ENCODE peak calls at places on chromosomes 3 and 15, in ten cellular contexts. W is mesenchymal stem cell, B is fibroblast of lung, V is psoas muscle, P is GM23248, U is left lung, F is left ventricle myocardium inferior, H is dorsolateral prefrontal cortex, M is DND-41, Y is tibial nerve. K is an unnamed sample.

GRCh38 chr15:90742082-90742481 is 24.9 kb downstream of the BLM start:
- DNase-seq in H (no peak), Y (no peak), F (no peak), W (no peak), B (no peak), U (no peak), V (no peak), M (no peak), P (no peak), K (no peak)

GRCh38 chr3:79019137-79019923 is 748.5 kb downstream of the ROBO1 start:
- DNase-seq in B (peak), F (peak), W (peak), Y (peak), V (peak), U (peak), P (peak), M (no peak), H (peak), K (peak)

GRCh38 chr3:44160818-44161217 is 80.9 kb upstream of the TOPAZ1 start:
- DNase-seq in M (no peak), Y (no peak), W (no peak), H (no peak), F (no peak), U (no peak), B (no peak), V (no peak), P (no peak), K (no peak)

GRCh38 chr3:190605385-190605784 is 91.5 kb downstream of the IL1RAP start:
- DNase-seq in M (peak), Y (no peak), V (no peak), U (no peak), H (no peak), P (no peak), W (no peak), B (no peak), F (no peak), K (no peak)

GRCh38 chr3:50436063-50436674 is 67.3 kb downstream of the CACNA2D2 start:
- DNase-seq in P (peak), H (peak), Y (peak), V (peak), F (peak), B (peak), M (peak), W (peak), U (peak), K (peak)

GRCh38 chr15:65192016-65192415 is 6.9 kb upstream of the CLPX start:
- DNase-seq in W (no peak), B (peak), Y (no peak), V (no peak), P (peak), H (no peak), U (no peak), F (no peak), M (no peak), K (no peak)

GRCh38 chr3:146256851-146257486 is 6.1 kb upstream of the PLSCR4 start:
- DNase-seq in Y (no peak), M (no peak), B (peak), V (no peak), W (no peak), P (peak), U (peak), F (no peak), H (no peak), K (no peak)

GRCh38 chr3:71578045-71578730 is 5.3 kb downstream of the FOXP1 start:
- DNase-seq in P (peak), H (no peak), Y (no peak), V (no peak), F (no peak), U (no peak), W (no peak), B (peak), M (no peak), K (no peak)

GRCh38 chr3:61743686-61744242 is 182.4 kb downstream of the PTPRG start:
- DNase-seq in V (no peak), P (no peak), Y (no peak), W (no peak), H (no peak), F (no peak), B (no peak), M (no peak), U (no peak), K (no peak)

GRCh38 chr3:72563690-72564370 is 284.4 kb downstream of the SHQ1 start:
- DNase-seq in B (no peak), Y (no peak), W (no peak), V (no peak), F (no peak), U (no peak), P (no peak), H (no peak), M (no peak), K (no peak)

GRCh38 chr3:82978368-82978767 is 1216.9 kb upstream of the GBE1 start:
- DNase-seq in F (no peak), H (no peak), Y (no peak), M (peak), B (no peak), U (no peak), V (no peak), P (no peak), W (no peak), K (no peak)

GRCh38 chr3:123090700-123091585 is 24.1 kb downstream of the PDIA5 start:
- DNase-seq in M (peak), F (no peak), U (no peak), Y (no peak), H (no peak), P (no peak), W (no peak), V (no peak), B (peak), K (peak)

GRCh38 chr3:27521179-27521871 is 37.1 kb upstream of the SLC4A7 start:
- DNase-seq in F (no peak), U (no peak), W (peak), B (peak), V (no peak), H (no peak), Y (peak), P (peak), M (no peak), K (peak)

GRCh38 chr15:41603941-41604660 is 45.1 kb downstream of the TYRO3 start:
- DNase-seq in M (peak), P (peak), U (no peak), F (peak), H (peak), W (peak), Y (peak), V (peak), B (peak), K (peak)

GRCh38 chr3:10366681-10367101 is 45.8 kb upstream of the SEC13 start:
- DNase-seq in V (no peak), W (peak), Y (peak), H (no peak), P (peak), B (peak), M (no peak), U (no peak), F (no peak), K (no peak)

GRCh38 chr3:50473768-50474167 is 29.7 kb downstream of the CACNA2D2 start:
- DNase-seq in Y (no peak), F (peak), P (peak), V (no peak), H (no peak), U (no peak), B (no peak), M (no peak), W (no peak), K (peak)

GRCh38 chr3:171054231-171054630 is 27.7 kb upstream of the SLC2A2 start:
- DNase-seq in W (no peak), Y (no peak), H (no peak), P (no peak), F (no peak), U (no peak), B (no peak), M (no peak), V (no peak), K (no peak)

GRCh38 chr3:160076519-160076918 is 87.9 kb downstream of the IL12A start:
- DNase-seq in P (no peak), F (no peak), W (no peak), M (no peak), H (no peak), V (no peak), B (no peak), Y (no peak), U (no peak), K (no peak)

GRCh38 chr3:16866447-16867025 is 18.2 kb upstream of the PLCL2 start:
- DNase-seq in H (no peak), M (peak), U (no peak), V (no peak), Y (no peak), W (peak), F (no peak), P (peak), B (peak), K (no peak)

GRCh38 chr3:70951937-70952492 is 631.5 kb downstream of the FOXP1 start:
- DNase-seq in H (no peak), Y (no peak), M (no peak), U (no peak), W (no peak), V (no peak), F (no peak), P (peak), B (peak), K (no peak)

GRCh38 chr15:62495670-62496328 is 330.7 kb upstream of the C2CD4B start:
- DNase-seq in F (peak), B (peak), H (no peak), W (peak), Y (peak), U (no peak), V (peak), M (no peak), P (peak), K (peak)

GRCh38 chr3:126676919-126677705 is 22.2 kb upstream of the TXNRD3 start:
- DNase-seq in W (peak), V (no peak), U (no peak), F (no peak), M (no peak), H (no peak), B (peak), Y (no peak), P (peak), K (no peak)

GRCh38 chr15:49286649-49287394 is 116.8 kb downstream of the GALK2 start:
- DNase-seq in M (no peak), U (no peak), B (peak), P (no peak), Y (no peak), V (no peak), F (no peak), W (no peak), H (no peak), K (no peak)

GRCh38 chr3:125119752-125120369 is 64.1 kb upstream of the HEG1 start:
- DNase-seq in F (no peak), V (no peak), Y (no peak), P (no peak), B (no peak), M (no peak), H (no peak), U (no peak), W (no peak), K (no peak)

GRCh38 chr3:123559040-123559861 is 25.6 kb downstream of the HACD2 start:
- DNase-seq in V (no peak), P (peak), M (peak), W (peak), B (peak), F (no peak), Y (peak), U (no peak), H (no peak), K (no peak)

GRCh38 chr3:177150970-177151627 is 46.2 kb downstream of the TBL1XR1 start:
- DNase-seq in V (no peak), P (peak), B (peak), W (peak), Y (no peak), F (no peak), U (no peak), M (no peak), H (no peak), K (no peak)

GRCh38 chr15:51076142-51076897 is 18.4 kb downstream of the TNFAIP8L3 start:
- DNase-seq in U (no peak), V (no peak), H (no peak), B (no peak), M (no peak), W (no peak), Y (no peak), F (no peak), P (no peak), K (no peak)

GRCh38 chr3:134239538-134239937 is 11.1 kb downstream of the RYK start:
- DNase-seq in W (peak), F (no peak), U (no peak), P (peak), Y (no peak), H (no peak), M (no peak), B (no peak), V (no peak), K (no peak)

GRCh38 chr3:100899440-100900091 is 93.7 kb downstream of the ABI3BP start:
- DNase-seq in B (no peak), F (no peak), U (no peak), H (no peak), V (no peak), M (no peak), W (no peak), Y (no peak), P (no peak), K (no peak)

GRCh38 chr3:133301194-133301593 is 98.7 kb upstream of the BFSP2 start:
- DNase-seq in B (peak), W (peak), Y (no peak), V (no peak), H (no peak), P (peak), F (no peak), M (no peak), U (no peak), K (no peak)

GRCh38 chr3:101521251-101521701 is 8.3 kb upstream of the SENP7 start:
- DNase-seq in M (no peak), Y (no peak), V (no peak), P (no peak), H (no peak), B (no peak), U (no peak), W (no peak), F (no peak), K (no peak)

GRCh38 chr3:129855454-129856419 is 37.8 kb downstream of the TMCC1 start:
- DNase-seq in B (peak), F (no peak), U (no peak), P (peak), Y (no peak), W (peak), V (no peak), M (no peak), H (no peak), K (no peak)

GRCh38 chr3:38347421-38348200 is 1.0 kb downstream of the XYLB start:
- DNase-seq in B (no peak), Y (no peak), P (no peak), F (no peak), M (no peak), W (no peak), H (no peak), V (no peak), U (no peak), K (no peak)

GRCh38 chr3:39432342-39432741 is 25.8 kb downstream of the RPSA start:
- DNase-seq in Y (no peak), U (no peak), M (no peak), P (no peak), H (no peak), V (no peak), B (no peak), W (no peak), F (no peak), K (no peak)

GRCh38 chr3:105304487-105304886 is 62.2 kb upstream of the ALCAM start:
- DNase-seq in P (no peak), B (peak), Y (no peak), V (no peak), W (peak), H (no peak), U (no peak), M (no peak), F (no peak), K (no peak)

GRCh38 chr3:28050895-28051294 is 190.5 kb upstream of the CMC1 start:
- DNase-seq in W (no peak), Y (no peak), M (peak), U (no peak), F (no peak), P (peak), B (peak), H (no peak), V (no peak), K (no peak)

GRCh38 chr15:63369296-63369695 is 12.3 kb downstream of the CA12 start:
- DNase-seq in P (no peak), F (no peak), V (no peak), M (peak), W (no peak), Y (no peak), U (no peak), H (no peak), B (no peak), K (peak)

GRCh38 chr3:169299129-169299528 is 364.4 kb downstream of the MECOM start:
- DNase-seq in W (no peak), P (no peak), H (no peak), F (no peak), B (no peak), Y (no peak), V (no peak), U (no peak), M (no peak), K (no peak)

GRCh38 chr15:40498418-40498817 is 27.6 kb downstream of the CHST14 start:
- DNase-seq in H (no peak), Y (no peak), V (no peak), P (peak), U (no peak), M (no peak), B (peak), W (no peak), F (no peak), K (no peak)

GRCh38 chr3:47009225-47010049 is 30.0 kb downstream of the NBEAL2 start:
- DNase-seq in M (no peak), B (peak), P (peak), H (peak), V (peak), W (peak), F (peak), Y (peak), U (peak), K (peak)

GRCh38 chr3:47011371-47011770 is 31.9 kb downstream of the NBEAL2 start:
- DNase-seq in B (no peak), U (peak), V (no peak), W (no peak), F (no peak), P (no peak), H (no peak), Y (no peak), M (peak), K (no peak)

GRCh38 chr3:47008851-47009224 is 29.4 kb downstream of the NBEAL2 start:
- DNase-seq in V (no peak), W (no peak), Y (no peak), B (no peak), H (no peak), F (no peak), P (no peak), U (no peak), M (no peak), K (no peak)

GRCh38 chr3:47010910-47011309 is 31.4 kb downstream of the NBEAL2 start:
- DNase-seq in V (no peak), U (no peak), P (no peak), M (no peak), Y (no peak), B (no peak), W (no peak), H (no peak), F (no peak), K (no peak)

GRCh38 chr3:47010050-47010712 is 30.7 kb downstream of the NBEAL2 start:
- DNase-seq in B (no peak), V (no peak), M (no peak), F (peak), W (no peak), U (peak), H (no peak), Y (no peak), P (no peak), K (peak)
- H3K4me3 ChIP-seq in B (peak), V (peak), M (no peak), F (peak), W (peak), U (peak), H (peak), Y (peak), P (peak), K (peak)

DNA sequence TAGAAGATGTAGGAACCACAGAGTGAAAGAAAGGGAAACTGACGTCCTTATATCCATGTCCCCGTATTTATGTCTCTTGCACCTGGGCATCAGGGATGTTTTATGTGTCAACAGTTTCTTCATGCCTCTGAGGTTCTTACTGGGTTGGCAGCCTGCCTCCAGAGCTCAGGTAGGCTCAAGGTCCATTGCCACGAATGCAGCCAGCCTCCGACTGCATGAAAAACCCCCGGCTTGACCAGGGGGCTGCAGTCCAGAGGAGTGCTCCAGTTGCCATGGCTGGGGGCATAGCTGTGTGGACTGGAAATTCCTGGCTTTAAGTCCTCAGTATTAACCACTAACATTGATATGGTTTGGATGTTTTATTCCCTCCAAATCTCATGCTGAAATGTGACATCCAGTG is 2.8 kb upstream of the CSPG5 start:
- DNase-seq in V (no peak), Y (no peak), F (no peak), U (no peak), B (no peak), M (no peak), H (no peak), W (no peak), P (no peak), K (no peak)
- H3K27ac ChIP-seq in V (no peak), Y (no peak), F (no peak), U (no peak), B (no peak), M (no peak), H (no peak), W (no peak), P (no peak), K (no peak)

DNA sequence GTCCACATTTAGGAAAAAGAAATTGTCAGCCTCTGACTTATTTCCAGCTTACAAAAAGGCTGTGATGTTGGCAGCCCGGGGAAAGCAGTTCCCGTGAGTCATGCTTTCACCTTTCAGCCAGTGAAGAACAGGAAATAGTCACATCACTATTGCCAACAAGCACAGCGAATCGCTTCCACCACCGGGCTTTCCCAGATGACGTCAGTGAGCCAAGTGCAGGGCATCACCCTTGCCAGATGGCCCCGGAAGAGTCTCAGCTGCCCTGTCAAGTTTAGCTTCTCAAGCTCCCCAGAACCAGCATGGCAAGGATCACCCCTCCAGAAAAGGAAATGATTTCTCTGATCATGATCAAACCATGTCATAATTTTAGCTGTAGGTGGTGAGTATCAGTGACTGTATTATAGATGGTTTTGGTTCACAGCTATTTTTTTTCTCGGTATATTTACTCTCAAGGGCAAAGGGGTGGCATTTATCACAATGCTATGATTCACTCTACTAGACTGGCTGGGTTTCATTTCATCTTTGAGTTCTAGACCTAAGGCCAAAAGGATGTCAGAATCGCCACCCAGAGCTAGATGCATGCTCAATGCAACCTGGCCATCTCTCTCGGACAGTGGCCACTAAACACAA is 32.9 kb downstream of the B3GNT5 start:
- DNase-seq in W (peak), P (peak), U (peak), F (peak), H (peak), B (peak), Y (peak), V (peak), M (peak), K (peak)
- H3K4me3 ChIP-seq in W (no peak), P (peak), U (no peak), F (peak), H (peak), B (no peak), Y (peak), V (peak), M (no peak), K (no peak)

GRCh38 chr3:195803309-195803908 is 8.3 kb downstream of the MUC4 start:
- DNase-seq in Y (no peak), F (no peak), U (no peak), H (no peak), V (no peak), B (no peak), W (no peak), M (no peak), P (peak), K (peak)
- H3K27ac ChIP-seq in Y (no peak), F (peak), U (no peak), H (no peak), V (peak), B (no peak), W (no peak), M (no peak), P (no peak), K (no peak)

GRCh38 chr15:91860498-91860897 is 7.0 kb downstream of the SLCO3A1 start:
- DNase-seq in V (no peak), Y (no peak), U (no peak), P (no peak), H (no peak), F (no peak), W (no peak), B (no peak), M (no peak), K (no peak)
- H3K4me3 ChIP-seq in V (no peak), Y (no peak), U (no peak), P (no peak), H (no peak), F (no peak), W (no peak), B (no peak), M (no peak), K (no peak)

K was measured in right cardiac atrium.